ENCODE peak calls at places on chromosomes 3 and 15, in six cellular contexts. One of them, this sample, is unnamed.

GRCh38 chr15:42084465-42085235 is 9.7 kb downstream of the PLA2G4D start:
- DNase-seq in OCI-LY7: peak; percentile 54
- DNase-seq in neural progenitor cell: peak; percentile 76
- DNase-seq in tibial artery: no peak
- DNase-seq in CD8-positive, alpha-beta T cell: peak; percentile 46
- DNase-seq in RWPE2: peak; percentile 99
- DNase-seq in this sample: peak; percentile 82

GRCh38 chr15:63402498-63403253 is 21.0 kb upstream of the CA12 start:
- DNase-seq in CD8-positive, alpha-beta T cell: no peak
- DNase-seq in RWPE2: no peak
- DNase-seq in neural progenitor cell: peak; percentile 32
- DNase-seq in OCI-LY7: peak; percentile 50
- DNase-seq in tibial artery: no peak
- DNase-seq in this sample: no peak

GRCh38 chr3:122789585-122790273 is 3.9 kb downstream of the HSPBAP1 start:
- DNase-seq in RWPE2: no peak
- DNase-seq in OCI-LY7: no peak
- DNase-seq in CD8-positive, alpha-beta T cell: no peak
- DNase-seq in neural progenitor cell: no peak
- DNase-seq in tibial artery: no peak
- DNase-seq in this sample: no peak

GRCh38 chr3:63048365-63048764 is 173.1 kb upstream of the CADPS start:
- DNase-seq in CD8-positive, alpha-beta T cell: no peak
- DNase-seq in OCI-LY7: no peak
- DNase-seq in neural progenitor cell: no peak
- DNase-seq in tibial artery: no peak
- DNase-seq in RWPE2: no peak
- DNase-seq in this sample: no peak

GRCh38 chr15:41809121-41809520 is 18.8 kb upstream of the JMJD7 start:
- DNase-seq in RWPE2: no peak
- DNase-seq in OCI-LY7: no peak
- DNase-seq in CD8-positive, alpha-beta T cell: no peak
- DNase-seq in neural progenitor cell: no peak
- DNase-seq in tibial artery: no peak
- DNase-seq in this sample: no peak

GRCh38 chr15:96107922-96108321 is 222.6 kb upstream of the NR2F2 start:
- DNase-seq in neural progenitor cell: no peak
- DNase-seq in OCI-LY7: no peak
- DNase-seq in tibial artery: no peak
- DNase-seq in RWPE2: no peak
- DNase-seq in CD8-positive, alpha-beta T cell: no peak
- DNase-seq in this sample: no peak

GRCh38 chr3:171747223-171747920 is 62.9 kb downstream of the PLD1 start:
- DNase-seq in OCI-LY7: no peak
- DNase-seq in tibial artery: no peak
- DNase-seq in CD8-positive, alpha-beta T cell: no peak
- DNase-seq in neural progenitor cell: no peak
- DNase-seq in RWPE2: no peak
- DNase-seq in this sample: no peak

GRCh38 chr15:60091150-60091549 is 87.0 kb downstream of the FOXB1 start:
- DNase-seq in CD8-positive, alpha-beta T cell: no peak
- DNase-seq in RWPE2: peak; percentile 96
- DNase-seq in tibial artery: no peak
- DNase-seq in OCI-LY7: no peak
- DNase-seq in neural progenitor cell: no peak
- DNase-seq in this sample: no peak

GRCh38 chr15:95086543-95087252 is 855.3 kb downstream of the MCTP2 start:
- DNase-seq in RWPE2: no peak
- DNase-seq in OCI-LY7: no peak
- DNase-seq in tibial artery: no peak
- DNase-seq in neural progenitor cell: no peak
- DNase-seq in CD8-positive, alpha-beta T cell: no peak
- DNase-seq in this sample: no peak

GRCh38 chr15:68626739-68627138 is 47.9 kb downstream of the CORO2B start:
- DNase-seq in tibial artery: no peak
- DNase-seq in OCI-LY7: peak; percentile 60
- DNase-seq in RWPE2: no peak
- DNase-seq in CD8-positive, alpha-beta T cell: no peak
- DNase-seq in neural progenitor cell: no peak
- DNase-seq in this sample: no peak

GRCh38 chr15:36970522-36970921 is 129.8 kb downstream of the MEIS2 start:
- DNase-seq in RWPE2: no peak
- DNase-seq in CD8-positive, alpha-beta T cell: no peak
- DNase-seq in OCI-LY7: no peak
- DNase-seq in tibial artery: no peak
- DNase-seq in neural progenitor cell: no peak
- DNase-seq in this sample: no peak

GRCh38 chr3:128932516-128933212 is 53.2 kb downstream of the ACAD9 start:
- DNase-seq in CD8-positive, alpha-beta T cell: no peak
- DNase-seq in RWPE2: no peak
- DNase-seq in OCI-LY7: no peak
- DNase-seq in neural progenitor cell: no peak
- DNase-seq in tibial artery: no peak
- DNase-seq in this sample: no peak

GRCh38 chr3:108406661-108407206 is 103.7 kb downstream of the MYH15 start:
- DNase-seq in tibial artery: no peak
- DNase-seq in neural progenitor cell: peak; percentile 52
- DNase-seq in RWPE2: no peak
- DNase-seq in CD8-positive, alpha-beta T cell: peak; percentile 22
- DNase-seq in OCI-LY7: peak; percentile 60
- DNase-seq in this sample: no peak

GRCh38 chr3:149090907-149091306 is 4.6 kb upstream of the HLTF start:
- DNase-seq in RWPE2: no peak
- DNase-seq in CD8-positive, alpha-beta T cell: no peak
- DNase-seq in tibial artery: no peak
- DNase-seq in neural progenitor cell: peak; percentile 13
- DNase-seq in OCI-LY7: peak; percentile 90
- DNase-seq in this sample: no peak

GRCh38 chr3:126885425-126885824 is 97.5 kb upstream of the PLXNA1 start:
- DNase-seq in neural progenitor cell: no peak
- DNase-seq in RWPE2: no peak
- DNase-seq in OCI-LY7: no peak
- DNase-seq in CD8-positive, alpha-beta T cell: no peak
- DNase-seq in tibial artery: no peak
- DNase-seq in this sample: no peak

GRCh38 chr15:82539690-82540054 is 585 bp downstream of the RPS17 start:
- DNase-seq in neural progenitor cell: peak; percentile 42
- DNase-seq in CD8-positive, alpha-beta T cell: no peak
- DNase-seq in OCI-LY7: peak; percentile 37
- DNase-seq in RWPE2: no peak
- DNase-seq in tibial artery: no peak
- DNase-seq in this sample: no peak

GRCh38 chr3:161217496-161217895 is 3.6 kb upstream of the NMD3 start:
- DNase-seq in tibial artery: no peak
- DNase-seq in OCI-LY7: no peak
- DNase-seq in neural progenitor cell: no peak
- DNase-seq in RWPE2: no peak
- DNase-seq in CD8-positive, alpha-beta T cell: no peak
- DNase-seq in this sample: no peak

GRCh38 chr3:180802837-180803236 is 109.6 kb upstream of the FXR1 start:
- DNase-seq in RWPE2: no peak
- DNase-seq in tibial artery: no peak
- DNase-seq in OCI-LY7: peak; percentile 22
- DNase-seq in neural progenitor cell: peak; percentile 34
- DNase-seq in CD8-positive, alpha-beta T cell: no peak
- DNase-seq in this sample: no peak

GRCh38 chr3:94032187-94032586 is 3.8 kb upstream of the STX19 start:
- DNase-seq in neural progenitor cell: no peak
- DNase-seq in OCI-LY7: no peak
- DNase-seq in RWPE2: no peak
- DNase-seq in CD8-positive, alpha-beta T cell: no peak
- DNase-seq in tibial artery: no peak
- DNase-seq in this sample: no peak

GRCh38 chr3:186342197-186342596 is 19.8 kb downstream of the DGKG start:
- DNase-seq in tibial artery: no peak
- DNase-seq in neural progenitor cell: no peak
- DNase-seq in OCI-LY7: no peak
- DNase-seq in CD8-positive, alpha-beta T cell: no peak
- DNase-seq in RWPE2: no peak
- DNase-seq in this sample: no peak

GRCh38 chr15:71786673-71787072 is 23.7 kb upstream of the NR2E3 start:
- DNase-seq in CD8-positive, alpha-beta T cell: no peak
- DNase-seq in neural progenitor cell: no peak
- DNase-seq in tibial artery: no peak
- DNase-seq in RWPE2: peak; percentile 14
- DNase-seq in OCI-LY7: no peak
- DNase-seq in this sample: no peak

DNA sequence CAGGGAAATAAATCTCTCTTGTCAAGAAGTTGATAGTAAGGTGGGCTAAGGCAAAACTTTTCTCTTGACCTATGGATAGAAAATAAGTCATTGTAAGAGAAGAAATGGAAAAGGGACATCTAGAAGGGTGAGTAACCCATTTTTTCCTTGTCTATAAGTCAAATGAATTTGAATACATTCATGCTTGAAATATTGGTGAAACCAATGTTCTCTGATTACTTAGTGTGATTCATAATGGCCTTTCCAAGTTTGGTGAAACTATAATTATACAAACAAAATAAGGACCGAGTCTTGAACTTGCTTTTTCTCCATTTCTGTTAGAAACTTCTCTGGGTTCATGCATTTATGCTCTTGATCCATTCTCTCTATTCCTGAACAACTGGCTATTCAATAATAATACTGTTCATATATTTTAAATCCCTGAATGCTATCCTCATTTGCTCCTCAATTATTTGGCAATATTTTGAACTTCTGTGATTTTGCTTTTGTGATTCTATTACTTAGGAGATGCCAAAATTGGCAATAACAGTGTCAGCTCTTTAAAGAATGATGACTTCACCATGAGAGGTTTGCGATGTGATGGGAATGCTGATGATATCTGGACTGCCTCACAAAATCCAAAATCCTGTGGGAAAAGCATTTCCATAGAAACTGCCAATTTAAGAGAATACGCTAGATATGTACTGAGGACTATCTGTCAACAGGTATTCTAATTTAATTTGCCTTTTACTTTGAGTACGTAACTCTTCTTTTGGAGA is 12.3 kb downstream of the P2RY12 start:
- DNase-seq in RWPE2: no peak
- DNase-seq in OCI-LY7: no peak
- DNase-seq in tibial artery: no peak
- DNase-seq in CD8-positive, alpha-beta T cell: no peak
- DNase-seq in neural progenitor cell: no peak
- DNase-seq in this sample: no peak
- TF ChIP-seq CTCF in RWPE2: no peak
- TF ChIP-seq CTCF in OCI-LY7: no peak
- TF ChIP-seq CTCF in tibial artery: no peak
- TF ChIP-seq CTCF in CD8-positive, alpha-beta T cell: no peak
- TF ChIP-seq CTCF in neural progenitor cell: no peak
- TF ChIP-seq CTCF in this sample: no peak

DNA sequence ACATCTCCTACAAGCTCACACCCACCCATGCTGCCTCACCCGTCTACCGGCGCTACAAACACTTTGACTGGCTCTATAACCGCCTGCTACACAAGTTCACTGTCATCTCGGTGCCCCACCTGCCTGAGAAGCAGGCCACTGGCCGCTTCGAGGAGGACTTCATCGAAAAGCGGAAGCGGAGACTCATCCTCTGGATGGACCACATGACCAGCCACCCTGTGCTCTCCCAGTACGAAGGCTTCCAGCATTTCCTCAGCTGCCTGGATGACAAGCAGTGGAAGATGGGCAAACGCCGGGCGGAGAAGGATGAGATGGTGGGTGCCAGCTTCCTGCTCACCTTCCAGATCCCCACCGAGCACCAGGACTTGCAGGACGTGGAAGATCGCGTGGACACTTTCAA is 2.1 kb downstream of the SNX33 start:
- DNase-seq in RWPE2: no peak
- DNase-seq in OCI-LY7: no peak
- DNase-seq in neural progenitor cell: no peak
- DNase-seq in CD8-positive, alpha-beta T cell: no peak
- DNase-seq in tibial artery: no peak
- DNase-seq in this sample: no peak
- H3K4me1 ChIP-seq in RWPE2: peaks cover 35% of the 10 kb centered on the region
- H3K4me1 ChIP-seq in OCI-LY7: peaks cover 8% of the 10 kb centered on the region
- H3K4me1 ChIP-seq in neural progenitor cell: peaks cover 45% of the 10 kb centered on the region
- H3K4me1 ChIP-seq in CD8-positive, alpha-beta T cell: peaks cover 20% of the 10 kb centered on the region
- H3K4me1 ChIP-seq in tibial artery: peaks cover 63% of the 10 kb centered on the region
- H3K4me1 ChIP-seq in this sample: peaks cover 15% of the 10 kb centered on the region

GRCh38 chr3:177620073-177620472 is 422.8 kb upstream of the TBL1XR1 start:
- DNase-seq in neural progenitor cell: no peak
- DNase-seq in tibial artery: no peak
- DNase-seq in OCI-LY7: no peak
- DNase-seq in RWPE2: no peak
- DNase-seq in CD8-positive, alpha-beta T cell: no peak
- DNase-seq in this sample: no peak

GRCh38 chr3:177622520-177622919 is 425.2 kb upstream of the TBL1XR1 start:
- DNase-seq in RWPE2: no peak
- DNase-seq in neural progenitor cell: no peak
- DNase-seq in CD8-positive, alpha-beta T cell: no peak
- DNase-seq in tibial artery: no peak
- DNase-seq in OCI-LY7: no peak
- DNase-seq in this sample: no peak

GRCh38 chr3:177615015-177615414 is 417.7 kb upstream of the TBL1XR1 start:
- DNase-seq in OCI-LY7: no peak
- DNase-seq in tibial artery: peak; percentile 74
- DNase-seq in CD8-positive, alpha-beta T cell: no peak
- DNase-seq in RWPE2: peak; percentile 55
- DNase-seq in neural progenitor cell: no peak
- DNase-seq in this sample: peak; percentile 81

GRCh38 chr3:177622982-177623617 is 425.8 kb upstream of the TBL1XR1 start:
- DNase-seq in tibial artery: no peak
- DNase-seq in neural progenitor cell: no peak
- DNase-seq in CD8-positive, alpha-beta T cell: no peak
- DNase-seq in RWPE2: no peak
- DNase-seq in OCI-LY7: no peak
- DNase-seq in this sample: no peak

GRCh38 chr3:177618873-177619771 is 421.8 kb upstream of the TBL1XR1 start:
- DNase-seq in RWPE2: no peak
- DNase-seq in neural progenitor cell: no peak
- DNase-seq in OCI-LY7: no peak
- DNase-seq in CD8-positive, alpha-beta T cell: no peak
- DNase-seq in tibial artery: no peak
- DNase-seq in this sample: no peak
- H3K27ac ChIP-seq in RWPE2: peak overlapping the region; percentile 70
- H3K27ac ChIP-seq in neural progenitor cell: no peak overlapping the region
- H3K27ac ChIP-seq in OCI-LY7: no peak overlapping the region
- H3K27ac ChIP-seq in CD8-positive, alpha-beta T cell: no peak overlapping the region
- H3K27ac ChIP-seq in tibial artery: peak overlapping the region; percentile 33
- H3K27ac ChIP-seq in this sample: no peak overlapping the region

GRCh38 chr3:78221300-78221699 is 1181.4 kb downstream of the ROBO2 start:
- DNase-seq in CD8-positive, alpha-beta T cell: no peak
- DNase-seq in RWPE2: no peak
- DNase-seq in OCI-LY7: no peak
- DNase-seq in tibial artery: no peak
- DNase-seq in neural progenitor cell: no peak
- DNase-seq in this sample: no peak
- TF ChIP-seq CTCF in CD8-positive, alpha-beta T cell: no peak
- TF ChIP-seq CTCF in RWPE2: no peak
- TF ChIP-seq CTCF in OCI-LY7: no peak
- TF ChIP-seq CTCF in tibial artery: no peak
- TF ChIP-seq CTCF in neural progenitor cell: peak; percentile 19
- TF ChIP-seq CTCF in this sample: no peak

GRCh38 chr15:98692213-98692612 is 43.9 kb downstream of the IGF1R start:
- DNase-seq in CD8-positive, alpha-beta T cell: no peak
- DNase-seq in neural progenitor cell: no peak
- DNase-seq in tibial artery: no peak
- DNase-seq in RWPE2: no peak
- DNase-seq in OCI-LY7: no peak
- DNase-seq in this sample: no peak
- H3K4me1 ChIP-seq in CD8-positive, alpha-beta T cell: peaks cover 34% of the 10 kb centered on the region
- H3K4me1 ChIP-seq in neural progenitor cell: peaks cover 34% of the 10 kb centered on the region
- H3K4me1 ChIP-seq in tibial artery: peaks cover 49% of the 10 kb centered on the region
- H3K4me1 ChIP-seq in RWPE2: peaks cover 14% of the 10 kb centered on the region
- H3K4me1 ChIP-seq in OCI-LY7: no peaks in the 10 kb centered on the region
- H3K4me1 ChIP-seq in this sample: peaks cover 36% of the 10 kb centered on the region

GRCh38 chr15:29888651-29889050 is 66.4 kb upstream of the TJP1 start:
- DNase-seq in OCI-LY7: no peak
- DNase-seq in CD8-positive, alpha-beta T cell: no peak
- DNase-seq in RWPE2: no peak
- DNase-seq in neural progenitor cell: peak; percentile 60
- DNase-seq in tibial artery: no peak
- DNase-seq in this sample: no peak
- H3K27ac ChIP-seq in OCI-LY7: no peak overlapping the region
- H3K27ac ChIP-seq in CD8-positive, alpha-beta T cell: no peak overlapping the region
- H3K27ac ChIP-seq in RWPE2: no peak overlapping the region
- H3K27ac ChIP-seq in neural progenitor cell: no peak overlapping the region
- H3K27ac ChIP-seq in tibial artery: peak overlapping the region; percentile 35
- H3K27ac ChIP-seq in this sample: no peak overlapping the region